ENCODE peak calls at places on chromosomes 7 and 10, in six cellular contexts. One of them, this sample, is unnamed.

GRCh38 chr7:49768835-49769234 is 4.6 kb upstream of the VWC2 start:
- DNase-seq in fibroblast of mammary gland: no peak
- DNase-seq in skeletal muscle cell: no peak
- DNase-seq in Karpas-422: no peak
- DNase-seq in effector memory CD4-positive, alpha-beta T cell: no peak
- DNase-seq in hepatocyte: no peak
- DNase-seq in this sample: no peak

GRCh38 chr7:45984386-45985295 is 63.6 kb upstream of the IGFBP3 start:
- DNase-seq in fibroblast of mammary gland: no peak
- DNase-seq in skeletal muscle cell: no peak
- DNase-seq in Karpas-422: peak; percentile 45
- DNase-seq in effector memory CD4-positive, alpha-beta T cell: no peak
- DNase-seq in hepatocyte: no peak
- DNase-seq in this sample: no peak

GRCh38 chr10:52739380-52740154 is 33.0 kb downstream of the MBL2 start:
- DNase-seq in fibroblast of mammary gland: no peak
- DNase-seq in skeletal muscle cell: no peak
- DNase-seq in Karpas-422: no peak
- DNase-seq in effector memory CD4-positive, alpha-beta T cell: no peak
- DNase-seq in hepatocyte: no peak
- DNase-seq in this sample: no peak

GRCh38 chr7:147981072-147981813 is 609.3 kb upstream of the C7orf33 start:
- DNase-seq in fibroblast of mammary gland: no peak
- DNase-seq in skeletal muscle cell: no peak
- DNase-seq in Karpas-422: no peak
- DNase-seq in effector memory CD4-positive, alpha-beta T cell: no peak
- DNase-seq in hepatocyte: no peak
- DNase-seq in this sample: no peak

GRCh38 chr7:87354749-87355148 is 9.3 kb downstream of the CROT start:
- DNase-seq in fibroblast of mammary gland: peak; percentile 53
- DNase-seq in skeletal muscle cell: no peak
- DNase-seq in Karpas-422: peak; percentile 73
- DNase-seq in effector memory CD4-positive, alpha-beta T cell: no peak
- DNase-seq in hepatocyte: no peak
- DNase-seq in this sample: peak; percentile 41

GRCh38 chr7:99194301-99194700 is 13.6 kb downstream of the KPNA7 start:
- DNase-seq in fibroblast of mammary gland: no peak
- DNase-seq in skeletal muscle cell: no peak
- DNase-seq in Karpas-422: no peak
- DNase-seq in effector memory CD4-positive, alpha-beta T cell: no peak
- DNase-seq in hepatocyte: no peak
- DNase-seq in this sample: no peak

GRCh38 chr7:37031571-37032257 is 307.4 kb upstream of the AOAH start:
- DNase-seq in fibroblast of mammary gland: peak; percentile 99
- DNase-seq in skeletal muscle cell: peak; percentile 98
- DNase-seq in Karpas-422: no peak
- DNase-seq in effector memory CD4-positive, alpha-beta T cell: no peak
- DNase-seq in hepatocyte: peak; percentile 93
- DNase-seq in this sample: peak; percentile 98

GRCh38 chr10:124608093-124608721 is 136.0 kb downstream of the FAM53B start:
- DNase-seq in fibroblast of mammary gland: no peak
- DNase-seq in skeletal muscle cell: no peak
- DNase-seq in Karpas-422: no peak
- DNase-seq in effector memory CD4-positive, alpha-beta T cell: no peak
- DNase-seq in hepatocyte: no peak
- DNase-seq in this sample: no peak

GRCh38 chr7:66669088-66669487 is 40.4 kb downstream of the KCTD7 start:
- DNase-seq in fibroblast of mammary gland: no peak
- DNase-seq in skeletal muscle cell: no peak
- DNase-seq in Karpas-422: no peak
- DNase-seq in effector memory CD4-positive, alpha-beta T cell: no peak
- DNase-seq in hepatocyte: no peak
- DNase-seq in this sample: no peak

GRCh38 chr7:45118830-45119452 is 7.4 kb upstream of the TBRG4 start:
- DNase-seq in fibroblast of mammary gland: no peak
- DNase-seq in skeletal muscle cell: no peak
- DNase-seq in Karpas-422: peak; percentile 71
- DNase-seq in effector memory CD4-positive, alpha-beta T cell: no peak
- DNase-seq in hepatocyte: no peak
- DNase-seq in this sample: no peak

GRCh38 chr7:92161271-92161670 is 17.7 kb downstream of the LRRD1 start:
- DNase-seq in fibroblast of mammary gland: no peak
- DNase-seq in skeletal muscle cell: no peak
- DNase-seq in Karpas-422: no peak
- DNase-seq in effector memory CD4-positive, alpha-beta T cell: no peak
- DNase-seq in hepatocyte: no peak
- DNase-seq in this sample: no peak

GRCh38 chr10:932589-932988 is 1.1 kb upstream of the LARP4B start:
- DNase-seq in fibroblast of mammary gland: no peak
- DNase-seq in skeletal muscle cell: no peak
- DNase-seq in Karpas-422: no peak
- DNase-seq in effector memory CD4-positive, alpha-beta T cell: no peak
- DNase-seq in hepatocyte: no peak
- DNase-seq in this sample: no peak

GRCh38 chr7:152522551-152522950 is 86.7 kb upstream of the KMT2C start:
- DNase-seq in fibroblast of mammary gland: peak; percentile 21
- DNase-seq in skeletal muscle cell: peak; percentile 4
- DNase-seq in Karpas-422: no peak
- DNase-seq in effector memory CD4-positive, alpha-beta T cell: no peak
- DNase-seq in hepatocyte: no peak
- DNase-seq in this sample: no peak
- H3K4me3 ChIP-seq in fibroblast of mammary gland: no peak overlapping the region
- H3K4me3 ChIP-seq in skeletal muscle cell: peak overlapping the region; percentile 5
- H3K4me3 ChIP-seq in Karpas-422: no peak overlapping the region
- H3K4me3 ChIP-seq in effector memory CD4-positive, alpha-beta T cell: no peak overlapping the region
- H3K4me3 ChIP-seq in hepatocyte: no peak overlapping the region
- H3K4me3 ChIP-seq in this sample: peak overlapping the region; percentile 17

DNA sequence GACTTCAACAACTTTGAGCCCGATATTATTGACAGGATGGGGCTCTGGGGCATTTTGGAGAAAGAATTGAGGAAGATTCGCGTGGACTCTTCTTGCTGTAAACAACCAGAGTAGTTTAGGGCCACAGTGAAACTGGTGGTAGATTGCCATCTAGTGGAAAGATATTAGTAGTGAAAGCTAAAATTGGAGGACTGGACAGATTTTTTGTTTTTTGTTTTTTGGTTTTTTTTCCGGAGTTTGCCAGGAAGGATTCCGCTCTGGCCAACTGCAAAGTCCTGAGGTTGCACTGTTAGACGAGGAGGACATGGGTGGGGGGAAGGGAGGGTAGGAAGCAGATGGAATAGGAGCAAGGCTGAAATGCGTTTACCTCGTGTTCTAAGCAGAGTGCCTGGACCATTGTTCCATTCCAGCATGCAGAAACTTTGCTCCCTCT is 11.7 kb downstream of the NOBOX start:
- DNase-seq in fibroblast of mammary gland: peak; percentile 70
- DNase-seq in skeletal muscle cell: peak; percentile 13
- DNase-seq in Karpas-422: peak; percentile 83
- DNase-seq in effector memory CD4-positive, alpha-beta T cell: no peak
- DNase-seq in hepatocyte: peak; percentile 67
- DNase-seq in this sample: peak; percentile 80
- H3K4me3 ChIP-seq in fibroblast of mammary gland: no peak overlapping the region
- H3K4me3 ChIP-seq in skeletal muscle cell: no peak overlapping the region
- H3K4me3 ChIP-seq in Karpas-422: no peak overlapping the region
- H3K4me3 ChIP-seq in effector memory CD4-positive, alpha-beta T cell: no peak overlapping the region
- H3K4me3 ChIP-seq in hepatocyte: no peak overlapping the region
- H3K4me3 ChIP-seq in this sample: peak overlapping the region; percentile 20

GRCh38 chr10:97738616-97739015 is 1.7 kb downstream of the ZFYVE27 start:
- DNase-seq in fibroblast of mammary gland: no peak
- DNase-seq in skeletal muscle cell: no peak
- DNase-seq in Karpas-422: no peak
- DNase-seq in effector memory CD4-positive, alpha-beta T cell: no peak
- DNase-seq in hepatocyte: no peak
- DNase-seq in this sample: no peak
- H3K4me3 ChIP-seq in fibroblast of mammary gland: peak overlapping the region; percentile 89
- H3K4me3 ChIP-seq in skeletal muscle cell: no peak overlapping the region
- H3K4me3 ChIP-seq in Karpas-422: peak overlapping the region; percentile 92
- H3K4me3 ChIP-seq in effector memory CD4-positive, alpha-beta T cell: no peak overlapping the region
- H3K4me3 ChIP-seq in hepatocyte: no peak overlapping the region
- H3K4me3 ChIP-seq in this sample: no peak overlapping the region

GRCh38 chr10:101228682-101229274 is 485 bp downstream of the LBX1 start:
- DNase-seq in fibroblast of mammary gland: no peak
- DNase-seq in skeletal muscle cell: no peak
- DNase-seq in Karpas-422: no peak
- DNase-seq in effector memory CD4-positive, alpha-beta T cell: no peak
- DNase-seq in hepatocyte: no peak
- DNase-seq in this sample: no peak

GRCh38 chr10:101231092-101231491 is 1.8 kb upstream of the LBX1 start:
- DNase-seq in fibroblast of mammary gland: no peak
- DNase-seq in skeletal muscle cell: no peak
- DNase-seq in Karpas-422: no peak
- DNase-seq in effector memory CD4-positive, alpha-beta T cell: no peak
- DNase-seq in hepatocyte: no peak
- DNase-seq in this sample: no peak

GRCh38 chr10:101231912-101232689 is 2.8 kb upstream of the LBX1 start:
- DNase-seq in fibroblast of mammary gland: no peak
- DNase-seq in skeletal muscle cell: no peak
- DNase-seq in Karpas-422: no peak
- DNase-seq in effector memory CD4-positive, alpha-beta T cell: no peak
- DNase-seq in hepatocyte: no peak
- DNase-seq in this sample: no peak

GRCh38 chr10:101229275-101230184 is at the start of gene LBX1:
- DNase-seq in fibroblast of mammary gland: no peak
- DNase-seq in skeletal muscle cell: no peak
- DNase-seq in Karpas-422: no peak
- DNase-seq in effector memory CD4-positive, alpha-beta T cell: no peak
- DNase-seq in hepatocyte: no peak
- DNase-seq in this sample: no peak

DNA sequence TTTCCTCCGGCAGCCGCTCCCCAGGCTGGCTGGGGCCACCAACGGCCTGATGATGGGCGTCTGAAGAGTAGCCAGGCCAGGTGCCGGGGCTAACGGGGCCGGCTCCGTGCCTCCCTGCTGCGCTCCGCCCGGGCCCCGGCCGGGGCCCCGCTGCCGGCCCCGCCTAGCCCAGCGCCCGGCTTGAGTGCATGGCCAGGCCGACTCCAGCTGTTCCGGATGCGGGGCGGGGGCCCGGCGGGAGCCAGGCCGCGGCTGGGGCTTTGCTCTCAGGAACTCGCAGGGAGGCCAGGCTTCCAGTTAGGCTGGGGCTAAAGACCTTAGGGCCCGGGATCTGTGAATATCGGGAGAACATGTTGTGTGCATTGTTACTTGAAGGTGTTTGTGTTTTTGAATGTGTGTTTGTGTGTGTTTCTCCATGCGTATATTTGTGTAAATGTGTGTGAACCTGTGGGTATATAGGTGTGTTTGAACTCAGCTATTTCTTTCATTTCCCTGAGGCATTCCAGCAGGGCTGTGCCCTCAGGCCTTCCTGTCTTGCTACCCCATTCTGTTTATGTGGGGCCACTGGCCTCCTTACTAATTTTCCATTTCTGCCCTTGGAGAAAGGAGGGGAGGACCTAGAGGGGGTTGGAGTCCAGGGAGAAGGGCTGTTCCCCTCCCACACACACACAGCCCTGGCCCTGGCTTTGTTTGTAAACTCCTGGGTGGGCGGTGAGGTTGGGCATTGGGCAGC is 1.1 kb upstream of the LBX1 start:
- DNase-seq in fibroblast of mammary gland: no peak
- DNase-seq in skeletal muscle cell: no peak
- DNase-seq in Karpas-422: no peak
- DNase-seq in effector memory CD4-positive, alpha-beta T cell: no peak
- DNase-seq in hepatocyte: no peak
- DNase-seq in this sample: no peak
- H3K4me3 ChIP-seq in fibroblast of mammary gland: no peak overlapping the region
- H3K4me3 ChIP-seq in skeletal muscle cell: no peak overlapping the region
- H3K4me3 ChIP-seq in Karpas-422: no peak overlapping the region
- H3K4me3 ChIP-seq in effector memory CD4-positive, alpha-beta T cell: no peak overlapping the region
- H3K4me3 ChIP-seq in hepatocyte: no peak overlapping the region
- H3K4me3 ChIP-seq in this sample: no peak overlapping the region

This sample was measured in cardiac fibroblast.